ENCODE peak calls at places on chromosomes 7 and 10, in eight cellular contexts. A, J, M, W, T, L, H and Q are unnamed samples.

GRCh38 chr10:45373003-45373782 is 823 bp upstream of the ALOX5 start:
- DNase-seq in H (peak), J (no peak), A (no peak), W (no peak), T (no peak), L (no peak), M (no peak), Q (no peak)

GRCh38 chr10:110422548-110422947 is 75.2 kb upstream of the DUSP5 start:
- DNase-seq in J (no peak), L (no peak), T (no peak), W (no peak), H (no peak), A (no peak), M (no peak), Q (no peak)

GRCh38 chr10:118041316-118041715 is 5.4 kb downstream of the RAB11FIP2 start:
- DNase-seq in M (no peak), H (no peak), J (no peak), T (peak), A (no peak), W (no peak), L (no peak), Q (no peak)

GRCh38 chr7:152495867-152496266 is 60.1 kb upstream of the KMT2C start:
- DNase-seq in L (no peak), T (no peak), W (no peak), A (no peak), J (no peak), H (no peak), M (no peak), Q (no peak)

GRCh38 chr7:108097703-108098102 is 32.5 kb downstream of the LAMB4 start:
- DNase-seq in H (peak), T (peak), W (peak), J (no peak), L (no peak), A (no peak), M (no peak), Q (no peak)

GRCh38 chr10:132616170-132616994 is 78.8 kb downstream of the INPP5A start:
- DNase-seq in H (no peak), M (peak), W (no peak), L (no peak), A (no peak), T (no peak), J (no peak), Q (no peak)

GRCh38 chr7:26440993-26441636 is 149.5 kb downstream of the SNX10 start:
- DNase-seq in J (no peak), A (no peak), W (no peak), M (no peak), T (no peak), L (no peak), H (no peak), Q (no peak)

GRCh38 chr7:29611941-29612527 is 48.4 kb downstream of the PRR15 start:
- DNase-seq in H (no peak), W (no peak), L (no peak), J (no peak), A (no peak), T (no peak), M (no peak), Q (no peak)

GRCh38 chr10:43370671-43371215 is 693 bp upstream of the FXYD4 start:
- DNase-seq in L (no peak), W (no peak), M (no peak), A (no peak), T (no peak), H (no peak), J (no peak), Q (no peak)

GRCh38 chr10:109784236-109784635 is 139.1 kb downstream of the XPNPEP1 start:
- DNase-seq in A (no peak), L (no peak), T (no peak), W (no peak), J (no peak), M (no peak), H (no peak), Q (no peak)

GRCh38 chr10:72697711-72698110 is 5.8 kb downstream of the MCU start:
- DNase-seq in T (no peak), L (no peak), J (no peak), W (no peak), A (no peak), M (no peak), H (no peak), Q (no peak)

GRCh38 chr10:89115876-89116627 is 91.1 kb downstream of the CH25H start:
- DNase-seq in M (no peak), W (no peak), A (no peak), H (no peak), L (no peak), J (no peak), T (peak), Q (no peak)

GRCh38 chr7:54252256-54253035 is 289.7 kb upstream of the VSTM2A start:
- DNase-seq in L (no peak), W (no peak), T (no peak), J (no peak), M (no peak), A (no peak), H (no peak), Q (no peak)

GRCh38 chr10:113131611-113132330 is 181.7 kb downstream of the TCF7L2 start:
- DNase-seq in J (no peak), H (no peak), T (peak), L (peak), A (no peak), M (peak), W (no peak), Q (peak)

GRCh38 chr10:104925232-104925851 is 284.3 kb downstream of the SORCS3 start:
- DNase-seq in L (no peak), W (peak), M (no peak), H (peak), A (no peak), J (no peak), T (no peak), Q (no peak)

GRCh38 chr10:62454696-62455451 is 80.7 kb downstream of the ZNF365 start:
- DNase-seq in A (no peak), H (no peak), M (peak), W (no peak), L (no peak), T (no peak), J (peak), Q (peak)

GRCh38 chr10:69321037-69321715 is 42.9 kb downstream of the HK1 start:
- DNase-seq in A (no peak), J (no peak), H (no peak), L (no peak), T (no peak), W (no peak), M (no peak), Q (no peak)

GRCh38 chr7:101629171-101629570 is at the start of gene MYL10:
- DNase-seq in M (no peak), H (no peak), T (no peak), L (no peak), A (no peak), J (no peak), W (no peak), Q (no peak)

GRCh38 chr10:46555713-46556514 is 544 bp downstream of the GPRIN2 start:
- DNase-seq in T (no peak), A (no peak), J (peak), L (no peak), M (no peak), W (peak), H (peak), Q (peak)

GRCh38 chr7:55964802-55965470 is 551 bp downstream of the NIPSNAP2 start:
- DNase-seq in M (peak), T (peak), A (no peak), W (peak), H (peak), J (peak), L (no peak), Q (peak)

GRCh38 chr7:99648843-99649242 is 31.0 kb downstream of the CYP3A5 start:
- DNase-seq in J (no peak), M (no peak), L (no peak), W (no peak), A (no peak), H (no peak), T (no peak), Q (no peak)

GRCh38 chr7:11450246-11450645 is 381.8 kb downstream of the THSD7A start:
- DNase-seq in H (no peak), L (no peak), A (no peak), M (no peak), T (peak), J (no peak), W (no peak), Q (no peak)

GRCh38 chr10:114151486-114151885 is 22.5 kb downstream of the CCDC186 start:
- DNase-seq in W (no peak), T (peak), M (no peak), J (no peak), L (peak), A (no peak), H (no peak), Q (no peak)

GRCh38 chr7:37037286-37037685 is 313.0 kb upstream of the AOAH start:
- DNase-seq in T (peak), J (no peak), M (no peak), A (no peak), W (no peak), L (no peak), H (no peak), Q (no peak)

GRCh38 chr7:2613926-2614613 is 17.7 kb upstream of the TTYH3 start:
- DNase-seq in T (no peak), M (peak), L (peak), H (no peak), W (no peak), J (peak), A (no peak), Q (no peak)

GRCh38 chr10:535051-535450 is 154.4 kb downstream of the DIP2C start:
- DNase-seq in W (no peak), J (no peak), H (no peak), L (no peak), M (no peak), A (no peak), T (no peak), Q (no peak)

GRCh38 chr10:84269773-84270172 is 24.9 kb downstream of the RGR start:
- DNase-seq in A (no peak), J (no peak), H (no peak), W (no peak), T (no peak), M (no peak), L (peak), Q (no peak)

GRCh38 chr10:68559251-68559650 is 886 bp upstream of the TET1 start:
- DNase-seq in H (no peak), T (no peak), L (no peak), M (no peak), J (no peak), A (no peak), W (no peak), Q (no peak)

GRCh38 chr7:83633516-83633915 is 15.4 kb downstream of the SEMA3E start:
- DNase-seq in H (no peak), M (no peak), T (no peak), L (no peak), W (no peak), J (no peak), A (no peak), Q (no peak)

GRCh38 chr10:102420443-102420809 is 210 bp upstream of the FBXL15 start:
- DNase-seq in J (no peak), A (no peak), M (no peak), W (peak), T (no peak), L (no peak), H (no peak), Q (no peak)

GRCh38 chr10:4587466-4587865 is 238.5 kb upstream of the AKR1E2 start:
- DNase-seq in T (no peak), L (no peak), J (no peak), M (no peak), A (no peak), W (no peak), H (no peak), Q (no peak)
- H3K4me3 ChIP-seq in T (no peak), L (no peak), J (no peak), M (no peak), A (no peak), W (no peak), H (no peak), Q (no peak)

DNA sequence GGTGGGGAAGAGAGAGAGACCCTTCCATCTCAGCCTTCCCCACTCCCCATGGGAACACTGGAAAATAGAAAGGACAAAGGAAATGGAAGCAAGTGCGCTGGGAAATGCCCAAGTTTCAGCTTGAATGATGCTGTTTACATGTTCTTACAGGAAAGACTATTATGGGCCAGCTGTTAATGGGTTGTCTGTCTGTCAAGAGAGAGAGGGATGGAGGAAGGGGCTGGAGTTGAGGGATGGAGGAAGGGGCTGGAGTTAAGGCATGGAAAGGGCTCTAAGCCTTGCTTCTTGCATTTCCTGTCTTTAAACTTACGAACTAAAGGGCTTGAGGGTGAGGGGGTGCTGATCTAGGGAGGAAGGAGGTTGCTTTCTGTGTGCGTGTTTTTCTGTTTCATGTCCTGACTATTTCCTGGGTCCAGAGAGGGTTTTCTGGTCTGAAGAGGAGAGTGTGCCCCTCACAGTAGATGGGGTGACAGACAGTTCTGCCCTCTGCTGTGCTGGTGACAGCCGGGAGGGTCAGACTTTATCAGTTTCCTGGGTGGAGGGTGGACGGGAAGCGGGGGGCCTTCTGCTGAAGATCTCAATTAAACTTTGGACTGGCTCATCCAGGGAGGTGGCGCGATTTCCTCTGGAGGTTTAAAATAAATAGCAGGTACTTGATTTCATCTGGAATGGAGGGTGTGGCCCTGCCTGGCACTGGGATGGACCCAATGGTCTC is 30.5 kb downstream of the GRK5 start:
- DNase-seq in L (no peak), A (no peak), T (peak), M (no peak), W (no peak), J (no peak), H (no peak), Q (no peak)
- TF ChIP-seq CTCF in L (no peak), A (no peak), T (no peak), M (no peak), W (no peak), J (no peak), H (no peak), Q (no peak)

DNA sequence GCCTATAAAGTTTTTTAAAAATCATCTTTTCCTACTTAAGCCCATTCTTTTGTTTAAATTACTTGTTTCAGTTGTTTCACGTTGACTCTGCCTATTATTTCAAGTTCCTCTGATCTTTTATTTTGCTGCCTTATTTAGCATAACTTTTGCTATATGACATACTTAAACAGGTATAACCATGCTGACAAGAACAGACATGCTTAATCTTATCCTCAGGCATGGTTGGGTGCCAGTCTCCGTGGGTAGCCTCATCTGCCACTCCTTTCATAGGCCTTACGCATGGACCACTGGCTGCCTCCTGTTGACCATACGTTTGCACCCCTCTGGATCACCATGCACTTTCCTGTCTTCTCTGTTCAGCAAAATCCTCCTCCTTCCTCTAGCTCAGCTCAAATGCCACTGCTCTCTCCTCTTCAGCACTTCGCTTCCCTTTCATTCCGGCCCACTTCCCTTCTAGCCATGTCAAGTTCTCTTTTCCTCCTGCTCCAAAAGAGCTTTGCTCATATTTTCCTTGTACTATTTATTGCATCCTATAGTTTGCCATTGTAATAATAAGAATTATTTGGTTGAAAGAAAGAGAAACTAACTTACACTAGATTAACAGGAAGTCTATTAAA is 10.0 kb upstream of the TSPAN33 start:
- DNase-seq in M (no peak), A (no peak), W (no peak), H (peak), L (no peak), J (no peak), T (peak), Q (no peak)
- H3K4me3 ChIP-seq in M (no peak), A (no peak), W (no peak), H (no peak), L (no peak), J (no peak), T (no peak), Q (no peak)

GRCh38 chr7:4234886-4235285 is 447.2 kb upstream of the FOXK1 start:
- DNase-seq in W (no peak), J (no peak), A (no peak), L (no peak), H (no peak), T (no peak), M (no peak), Q (no peak)

GRCh38 chr7:4237296-4238235 is 444.5 kb upstream of the FOXK1 start:
- DNase-seq in H (peak), W (no peak), A (no peak), T (no peak), M (no peak), J (no peak), L (no peak), Q (no peak)

GRCh38 chr7:4235596-4235995 is 446.5 kb upstream of the FOXK1 start:
- DNase-seq in W (no peak), A (no peak), H (no peak), J (no peak), M (no peak), L (no peak), T (no peak), Q (no peak)

GRCh38 chr7:4234498-4234855 is 447.6 kb upstream of the FOXK1 start:
- DNase-seq in H (no peak), J (no peak), L (no peak), A (no peak), W (no peak), T (no peak), M (no peak), Q (no peak)

GRCh38 chr7:4236389-4236788 is 445.7 kb upstream of the FOXK1 start:
- DNase-seq in M (no peak), A (no peak), H (no peak), L (no peak), T (no peak), W (no peak), J (no peak), Q (no peak)
- TF ChIP-seq CTCF in M (no peak), A (no peak), H (no peak), L (no peak), T (no peak), W (no peak), J (no peak), Q (no peak)

DNA sequence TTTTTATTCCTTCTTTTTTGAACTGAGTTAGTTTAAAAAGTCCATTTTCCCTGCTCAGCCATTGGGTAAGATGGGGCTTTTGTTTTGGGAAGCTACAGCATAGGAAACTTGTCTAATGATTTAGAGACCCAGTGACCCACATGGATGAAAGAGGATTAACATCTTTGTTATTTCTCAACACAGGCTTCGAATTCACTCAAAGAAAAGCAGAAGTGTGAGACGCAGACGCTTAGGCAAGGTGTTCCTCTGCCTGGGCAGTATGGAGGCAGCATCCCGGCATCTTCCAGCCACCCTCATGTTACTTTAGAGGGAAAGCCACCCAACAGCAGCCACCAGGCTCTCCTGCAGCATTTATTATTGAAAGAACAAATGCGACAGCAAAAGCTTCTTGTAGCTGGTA is 152.1 kb downstream of the HDAC9 start:
- DNase-seq in L (no peak), T (no peak), H (no peak), M (no peak), J (no peak), A (no peak), W (no peak), Q (no peak)
- H3K4me3 ChIP-seq in L (no peak), T (no peak), H (no peak), M (no peak), J (no peak), A (no peak), W (no peak), Q (no peak)

GRCh38 chr10:75191821-75192568 is 18.6 kb upstream of the VDAC2 start:
- DNase-seq in W (peak), L (peak), H (no peak), M (peak), T (peak), J (peak), A (no peak), Q (no peak)
- TF ChIP-seq CTCF in W (no peak), L (peak), H (no peak), M (no peak), T (peak), J (peak), A (no peak), Q (no peak)